ENCODE peak calls at places on chromosomes 2 and 18, in seven cellular contexts. Z is psoas muscle, S is lung, C is endothelial cell of umbilical vein, M is astrocyte of the spinal cord, T is HepG2, N is fibroblast of the aortic adventitia. F is an unnamed sample.

GRCh38 chr18:51654441-51655326 is 457.2 kb upstream of the MEX3C start:
- DNase-seq in N (no peak), Z (no peak), C (no peak), S (no peak), M (no peak), T (no peak), F (no peak)

GRCh38 chr2:86014493-86014892 is 91.2 kb downstream of the POLR1A start:
- DNase-seq in T (no peak), C (no peak), Z (no peak), M (no peak), N (no peak), S (no peak), F (no peak)

GRCh38 chr18:55150001-55150400 is 190.7 kb upstream of the CCDC68 start:
- DNase-seq in N (peak; percentile 28), S (no peak), Z (peak; percentile 16), T (no peak), C (no peak), M (peak; percentile 31), F (no peak)

GRCh38 chr2:216012133-216012829 is 1.1 kb downstream of the MREG start:
- DNase-seq in S (peak; percentile 67), N (no peak), M (no peak), Z (no peak), C (peak; percentile 15), T (peak; percentile 86), F (no peak)

GRCh38 chr2:177666408-177666807 is 273.8 kb downstream of the AGPS start:
- DNase-seq in T (no peak), C (no peak), N (peak; percentile 40), M (peak; percentile 35), Z (no peak), S (no peak), F (peak; percentile 29)

GRCh38 chr2:84919885-84920580 is 14.6 kb downstream of the TMSB10 start:
- DNase-seq in S (peak; percentile 52), Z (peak; percentile 37), C (peak; percentile 91), N (peak; percentile 98), T (peak; percentile 95), M (peak; percentile 97), F (peak; percentile 95)

GRCh38 chr2:216777637-216778273 is 82.1 kb downstream of the TNP1 start:
- DNase-seq in Z (no peak), M (peak; percentile 36), C (peak; percentile 33), N (peak; percentile 36), S (no peak), T (peak; percentile 89), F (peak; percentile 39)

GRCh38 chr2:69036926-69037325 is 23.9 kb downstream of the ANTXR1 start:
- DNase-seq in C (no peak), Z (no peak), T (no peak), N (no peak), M (peak; percentile 81), S (no peak), F (peak; percentile 57)

GRCh38 chr2:42371621-42372473 is 10.8 kb upstream of the COX7A2L start:
- DNase-seq in C (no peak), N (no peak), S (no peak), Z (no peak), M (no peak), T (no peak), F (no peak)

GRCh38 chr2:200756618-200757321 is 54.9 kb upstream of the BZW1 start:
- DNase-seq in M (peak; percentile 87), S (no peak), N (peak; percentile 64), Z (no peak), T (peak; percentile 95), C (peak; percentile 28), F (peak; percentile 84)

GRCh38 chr2:3168230-3168891 is 209.3 kb downstream of the EIPR1 start:
- DNase-seq in M (peak; percentile 52), N (peak; percentile 8), C (no peak), T (no peak), Z (no peak), S (no peak), F (peak; percentile 53)

GRCh38 chr18:34659579-34660517 is 50.2 kb upstream of the DTNA start:
- DNase-seq in C (peak; percentile 98), N (peak; percentile 98), S (peak; percentile 83), M (peak; percentile 97), Z (peak; percentile 73), T (peak; percentile 84), F (peak; percentile 98)

GRCh38 chr2:70939001-70939846 is 3.5 kb downstream of the ATP6V1B1 start:
- DNase-seq in Z (no peak), N (no peak), C (no peak), M (no peak), T (no peak), S (no peak), F (no peak)

GRCh38 chr2:112516801-112517200 is 25.5 kb upstream of the POLR1B start:
- DNase-seq in Z (no peak), C (no peak), N (no peak), T (no peak), M (no peak), S (no peak), F (no peak)
- H3K4me3 ChIP-seq in Z (no peak overlapping the region), C (no peak overlapping the region), N (no peak overlapping the region), T (no peak overlapping the region), M (no peak overlapping the region), S (no peak overlapping the region), F (no peak overlapping the region)

GRCh38 chr2:107553045-107553444 is 273.6 kb upstream of the RGPD4 start:
- DNase-seq in S (no peak), N (no peak), C (no peak), T (no peak), M (no peak), Z (no peak), F (no peak)
- TF ChIP-seq CTCF in S (no peak), N (no peak), C (no peak), T (no peak), M (no peak), Z (no peak), F (no peak)

GRCh38 chr18:21598726-21599584 is 1.5 kb downstream of the ESCO1 start:
- DNase-seq in Z (no peak), T (peak; percentile 71), S (no peak), N (no peak), M (no peak), C (no peak), F (peak; percentile 6)

GRCh38 chr18:21600526-21601410 is at the start of gene ESCO1:
- DNase-seq in M (peak; percentile 99), Z (peak; percentile 96), N (peak; percentile 97), C (peak; percentile 98), T (peak; percentile 96), S (peak; percentile 96), F (peak; percentile 99)

GRCh38 chr18:21599585-21600525 is 649 bp downstream of the ESCO1 start:
- DNase-seq in N (peak; percentile 16), Z (peak; percentile 68), M (peak; percentile 7), C (peak; percentile 30), T (peak; percentile 62), S (peak; percentile 62), F (peak; percentile 10)

GRCh38 chr18:21593540-21594257 is 6.8 kb downstream of the ESCO1 start:
- DNase-seq in M (no peak), S (no peak), N (no peak), C (no peak), Z (no peak), T (peak; percentile 3), F (no peak)

GRCh38 chr18:21597616-21598015 is 2.9 kb downstream of the ESCO1 start:
- DNase-seq in T (no peak), C (no peak), N (no peak), S (no peak), M (no peak), Z (no peak), F (no peak)
- H3K4me3 ChIP-seq in T (no peak overlapping the region), C (no peak overlapping the region), N (no peak overlapping the region), S (no peak overlapping the region), M (no peak overlapping the region), Z (peak overlapping the region; percentile 90), F (no peak overlapping the region)

GRCh38 chr18:49531678-49532153 is 30.1 kb upstream of the LIPG start:
- DNase-seq in C (no peak), Z (no peak), S (no peak), N (no peak), M (no peak), T (peak; percentile 12), F (no peak)

GRCh38 chr18:49534846-49535601 is 26.8 kb upstream of the LIPG start:
- DNase-seq in C (no peak), N (no peak), S (no peak), M (no peak), Z (no peak), T (no peak), F (no peak)

DNA sequence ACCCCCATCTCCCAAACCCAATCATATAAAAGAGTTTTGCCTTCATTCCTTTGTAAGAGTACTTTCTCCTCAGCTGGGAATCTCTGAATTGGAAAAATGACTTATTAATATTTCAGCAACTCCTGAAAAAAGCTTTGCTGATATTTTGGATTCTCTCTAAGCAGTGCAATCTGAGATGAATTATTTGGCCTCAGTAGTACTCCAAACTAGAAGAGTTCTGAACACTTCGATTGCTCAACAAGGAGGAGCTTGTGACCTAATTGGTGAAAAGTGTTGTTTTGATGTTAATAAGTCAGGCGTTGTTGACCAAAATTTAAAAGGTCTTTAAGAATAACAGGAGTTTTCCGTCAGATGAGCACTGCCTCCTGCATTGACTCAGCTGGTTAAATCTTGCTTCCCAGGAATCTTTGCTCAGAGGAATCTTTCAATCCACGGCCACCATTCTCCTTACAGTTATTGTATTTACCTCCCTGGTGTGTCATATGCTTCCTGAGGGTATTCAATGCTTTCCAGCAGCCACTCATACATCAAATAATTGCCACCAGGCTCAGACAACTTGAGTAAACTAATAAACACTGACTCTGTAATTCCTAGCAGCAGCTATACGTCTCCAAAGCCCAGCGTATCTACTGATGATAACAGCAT is 24.5 kb upstream of the LIPG start:
- DNase-seq in M (no peak), Z (no peak), T (no peak), S (no peak), C (no peak), N (no peak), F (no peak)
- TF ChIP-seq CTCF in M (no peak), Z (no peak), T (no peak), S (no peak), C (no peak), N (no peak), F (no peak)

GRCh38 chr2:207333599-207334308 is 168.0 kb upstream of the KLF7 start:
- DNase-seq in Z (no peak), T (no peak), S (no peak), N (peak; percentile 44), C (no peak), M (peak; percentile 28), F (no peak)
- H3K4me3 ChIP-seq in Z (peak overlapping the region; percentile 35), T (no peak overlapping the region), S (no peak overlapping the region), N (peak overlapping the region; percentile 54), C (no peak overlapping the region), M (no peak overlapping the region), F (peak overlapping the region; percentile 29)

GRCh38 chr2:67612576-67612981 is 215.4 kb downstream of the ETAA1 start:
- DNase-seq in N (peak; percentile 73), Z (no peak), C (no peak), M (no peak), T (no peak), S (no peak), F (peak; percentile 48)

GRCh38 chr2:67616749-67617148 is 219.6 kb downstream of the ETAA1 start:
- DNase-seq in M (peak; percentile 72), T (no peak), N (peak; percentile 65), Z (no peak), C (peak; percentile 84), S (no peak), F (peak; percentile 82)

GRCh38 chr2:67619204-67619603 is 222.1 kb downstream of the ETAA1 start:
- DNase-seq in Z (no peak), M (no peak), N (peak; percentile 56), C (no peak), S (no peak), T (no peak), F (no peak)

DNA sequence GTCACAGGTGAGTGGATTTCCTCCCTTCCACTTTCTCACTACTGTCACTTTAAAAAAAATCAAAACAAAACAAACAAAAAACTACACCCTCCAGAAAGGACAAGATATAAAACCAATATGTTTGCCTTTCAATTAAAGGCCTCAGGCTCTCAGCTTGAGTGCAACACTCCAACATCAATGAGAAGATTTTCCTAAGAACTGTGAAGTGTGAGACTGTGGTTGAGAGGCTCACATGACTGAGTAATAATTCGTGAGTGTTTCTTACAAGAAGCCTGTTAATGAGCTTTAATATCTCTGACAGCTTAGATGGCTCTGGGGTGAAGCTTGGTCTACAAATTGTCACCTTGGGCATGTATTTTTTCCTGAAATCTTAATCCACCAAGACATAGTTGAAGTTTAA is 216.1 kb downstream of the ETAA1 start:
- DNase-seq in Z (no peak), M (no peak), T (no peak), C (no peak), S (no peak), N (no peak), F (no peak)
- TF ChIP-seq CTCF in Z (no peak), M (no peak), T (no peak), C (no peak), S (no peak), N (no peak), F (no peak)

F was measured in cardiac fibroblast.